ENCODE peak calls at places on chromosomes 13 and 19, in five cellular contexts. One of them, this sample, is unnamed.

GRCh38 chr19:56946164-56946563 is 105.6 kb upstream of the PEG3 start:
- DNase-seq in ovary: no peak
- DNase-seq in AG04450: no peak
- DNase-seq in left lung: no peak
- DNase-seq in upper lobe of right lung: no peak
- DNase-seq in this sample: no peak

GRCh38 chr19:19274716-19275115 is 1.6 kb upstream of the TM6SF2 start:
- DNase-seq in ovary: no peak
- DNase-seq in AG04450: no peak
- DNase-seq in left lung: no peak
- DNase-seq in upper lobe of right lung: no peak
- DNase-seq in this sample: no peak

GRCh38 chr19:33377586-33378475 is 4.3 kb downstream of the CEBPG start:
- DNase-seq in ovary: no peak
- DNase-seq in AG04450: no peak
- DNase-seq in left lung: no peak
- DNase-seq in upper lobe of right lung: no peak
- DNase-seq in this sample: no peak

GRCh38 chr13:72652681-72653080 is 74.7 kb downstream of the MZT1 start:
- DNase-seq in ovary: no peak
- DNase-seq in AG04450: no peak
- DNase-seq in left lung: no peak
- DNase-seq in upper lobe of right lung: no peak
- DNase-seq in this sample: no peak

GRCh38 chr19:1855828-1856255 is 7.5 kb downstream of the KLF16 start:
- DNase-seq in ovary: no peak
- DNase-seq in AG04450: no peak
- DNase-seq in left lung: peak
- DNase-seq in upper lobe of right lung: no peak
- DNase-seq in this sample: peak

GRCh38 chr19:48332351-48332661 is 7.0 kb downstream of the EMP3 start:
- DNase-seq in ovary: no peak
- DNase-seq in AG04450: no peak
- DNase-seq in left lung: no peak
- DNase-seq in upper lobe of right lung: no peak
- DNase-seq in this sample: no peak

GRCh38 chr19:55418185-55418584 is 10.6 kb upstream of the UBE2S start:
- DNase-seq in ovary: no peak
- DNase-seq in AG04450: peak
- DNase-seq in left lung: peak
- DNase-seq in upper lobe of right lung: no peak
- DNase-seq in this sample: peak

GRCh38 chr13:112072531-112073244 is 5.7 kb downstream of the SOX1 start:
- DNase-seq in ovary: no peak
- DNase-seq in AG04450: no peak
- DNase-seq in left lung: no peak
- DNase-seq in upper lobe of right lung: no peak
- DNase-seq in this sample: no peak

GRCh38 chr13:25859528-25859927 is 192.3 kb downstream of the SHISA2 start:
- DNase-seq in ovary: no peak
- DNase-seq in AG04450: no peak
- DNase-seq in left lung: no peak
- DNase-seq in upper lobe of right lung: no peak
- DNase-seq in this sample: no peak

GRCh38 chr13:52406629-52407028 is 657 bp upstream of the THSD1 start:
- DNase-seq in ovary: no peak
- DNase-seq in AG04450: no peak
- DNase-seq in left lung: no peak
- DNase-seq in upper lobe of right lung: no peak
- DNase-seq in this sample: no peak
- H3K4me3 ChIP-seq in ovary: no peak
- H3K4me3 ChIP-seq in AG04450: no peak
- H3K4me3 ChIP-seq in left lung: peak
- H3K4me3 ChIP-seq in upper lobe of right lung: peak
- H3K4me3 ChIP-seq in this sample: peak

GRCh38 chr13:51278426-51279130 is 56.4 kb downstream of the FAM124A start:
- DNase-seq in ovary: no peak
- DNase-seq in AG04450: no peak
- DNase-seq in left lung: no peak
- DNase-seq in upper lobe of right lung: no peak
- DNase-seq in this sample: no peak

GRCh38 chr13:51276684-51277083 is 54.5 kb downstream of the FAM124A start:
- DNase-seq in ovary: no peak
- DNase-seq in AG04450: no peak
- DNase-seq in left lung: no peak
- DNase-seq in upper lobe of right lung: no peak
- DNase-seq in this sample: no peak

GRCh38 chr13:51280379-51280940 is 58.3 kb downstream of the FAM124A start:
- DNase-seq in ovary: no peak
- DNase-seq in AG04450: no peak
- DNase-seq in left lung: no peak
- DNase-seq in upper lobe of right lung: no peak
- DNase-seq in this sample: no peak

GRCh38 chr13:51275101-51275500 is 52.9 kb downstream of the FAM124A start:
- DNase-seq in ovary: no peak
- DNase-seq in AG04450: no peak
- DNase-seq in left lung: no peak
- DNase-seq in upper lobe of right lung: no peak
- DNase-seq in this sample: no peak

DNA sequence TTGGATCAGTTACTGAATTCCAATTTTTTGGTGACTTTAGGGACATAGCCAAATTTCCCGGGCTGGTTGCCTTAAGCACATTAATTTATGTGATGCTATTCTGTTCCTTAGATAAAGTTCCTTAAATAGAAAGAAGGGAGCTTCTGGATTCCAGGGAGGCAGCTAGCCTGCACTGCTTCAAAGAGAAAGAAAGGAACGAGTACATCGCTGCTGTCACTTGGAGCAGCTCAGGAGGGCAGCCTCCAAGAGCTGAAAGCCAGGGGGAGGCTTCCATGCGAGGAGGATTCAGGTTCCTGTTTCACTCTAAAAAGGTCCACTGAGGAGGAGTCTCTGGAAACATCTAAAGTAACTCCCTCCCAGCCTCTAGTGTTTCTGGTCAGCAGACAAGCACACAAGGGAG is 55.7 kb downstream of the FAM124A start:
- DNase-seq in ovary: no peak
- DNase-seq in AG04450: no peak
- DNase-seq in left lung: no peak
- DNase-seq in upper lobe of right lung: no peak
- DNase-seq in this sample: no peak
- H3K4me3 ChIP-seq in ovary: no peak
- H3K4me3 ChIP-seq in AG04450: no peak
- H3K4me3 ChIP-seq in left lung: no peak
- H3K4me3 ChIP-seq in upper lobe of right lung: no peak
- H3K4me3 ChIP-seq in this sample: no peak

GRCh38 chr19:42150353-42150752 is 18.1 kb upstream of the POU2F2 start:
- DNase-seq in ovary: no peak
- DNase-seq in AG04450: no peak
- DNase-seq in left lung: no peak
- DNase-seq in upper lobe of right lung: no peak
- DNase-seq in this sample: no peak
- H3K4me3 ChIP-seq in ovary: no peak
- H3K4me3 ChIP-seq in AG04450: no peak
- H3K4me3 ChIP-seq in left lung: no peak
- H3K4me3 ChIP-seq in upper lobe of right lung: no peak
- H3K4me3 ChIP-seq in this sample: no peak

GRCh38 chr13:109782066-109782822 is 4.1 kb downstream of the IRS2 start:
- DNase-seq in ovary: peak
- DNase-seq in AG04450: no peak
- DNase-seq in left lung: no peak
- DNase-seq in upper lobe of right lung: no peak
- DNase-seq in this sample: no peak

GRCh38 chr13:109779876-109780516 is 6.4 kb downstream of the IRS2 start:
- DNase-seq in ovary: no peak
- DNase-seq in AG04450: no peak
- DNase-seq in left lung: no peak
- DNase-seq in upper lobe of right lung: no peak
- DNase-seq in this sample: no peak

GRCh38 chr13:109780880-109781383 is 5.5 kb downstream of the IRS2 start:
- DNase-seq in ovary: no peak
- DNase-seq in AG04450: no peak
- DNase-seq in left lung: no peak
- DNase-seq in upper lobe of right lung: no peak
- DNase-seq in this sample: peak

GRCh38 chr13:109782823-109783411 is 3.5 kb downstream of the IRS2 start:
- DNase-seq in ovary: no peak
- DNase-seq in AG04450: no peak
- DNase-seq in left lung: no peak
- DNase-seq in upper lobe of right lung: no peak
- DNase-seq in this sample: no peak

DNA sequence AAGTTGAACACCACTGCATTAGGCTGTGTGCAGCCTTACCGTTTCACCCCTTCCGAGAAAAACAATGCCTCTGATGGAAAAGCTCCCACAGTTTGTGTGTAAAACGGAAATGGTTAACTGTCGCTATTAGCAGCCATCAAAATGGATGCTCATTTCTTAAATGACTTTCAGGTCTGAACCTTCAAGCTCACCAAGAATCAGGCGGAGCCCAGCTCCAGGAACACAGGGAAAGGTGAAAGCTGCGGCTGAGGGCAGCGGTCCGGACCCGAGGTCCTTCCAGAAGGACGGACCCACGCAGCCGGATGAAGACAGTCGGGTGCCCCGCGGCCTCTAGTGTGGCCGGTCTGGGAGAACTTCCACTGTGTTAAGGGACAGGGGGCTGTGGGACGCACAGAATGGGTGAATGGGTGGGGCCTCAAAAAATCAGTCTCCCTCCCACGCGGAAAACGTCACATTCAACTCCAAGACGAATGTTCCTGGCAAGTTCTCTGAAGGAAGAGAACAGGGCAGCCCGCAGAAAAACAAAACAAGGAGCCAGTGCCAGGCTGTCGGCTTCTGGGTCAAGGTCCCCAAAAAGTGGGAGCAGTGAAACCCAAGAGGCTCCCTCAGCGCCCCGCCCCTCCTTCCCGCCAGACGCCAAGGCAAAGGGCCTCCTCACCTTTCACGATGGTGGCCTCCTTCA is 4.9 kb downstream of the IRS2 start:
- DNase-seq in ovary: peak
- DNase-seq in AG04450: no peak
- DNase-seq in left lung: no peak
- DNase-seq in upper lobe of right lung: no peak
- DNase-seq in this sample: no peak
- H3K4me3 ChIP-seq in ovary: peak
- H3K4me3 ChIP-seq in AG04450: peak
- H3K4me3 ChIP-seq in left lung: peak
- H3K4me3 ChIP-seq in upper lobe of right lung: peak
- H3K4me3 ChIP-seq in this sample: peak

GRCh38 chr13:43058836-43059235 is 35.5 kb downstream of the DNAJC15 start:
- DNase-seq in ovary: no peak
- DNase-seq in AG04450: no peak
- DNase-seq in left lung: no peak
- DNase-seq in upper lobe of right lung: no peak
- DNase-seq in this sample: no peak

GRCh38 chr13:43058318-43058674 is 34.9 kb downstream of the DNAJC15 start:
- DNase-seq in ovary: no peak
- DNase-seq in AG04450: no peak
- DNase-seq in left lung: no peak
- DNase-seq in upper lobe of right lung: no peak
- DNase-seq in this sample: peak

GRCh38 chr13:43057653-43058317 is 34.4 kb downstream of the DNAJC15 start:
- DNase-seq in ovary: no peak
- DNase-seq in AG04450: no peak
- DNase-seq in left lung: no peak
- DNase-seq in upper lobe of right lung: no peak
- DNase-seq in this sample: peak

DNA sequence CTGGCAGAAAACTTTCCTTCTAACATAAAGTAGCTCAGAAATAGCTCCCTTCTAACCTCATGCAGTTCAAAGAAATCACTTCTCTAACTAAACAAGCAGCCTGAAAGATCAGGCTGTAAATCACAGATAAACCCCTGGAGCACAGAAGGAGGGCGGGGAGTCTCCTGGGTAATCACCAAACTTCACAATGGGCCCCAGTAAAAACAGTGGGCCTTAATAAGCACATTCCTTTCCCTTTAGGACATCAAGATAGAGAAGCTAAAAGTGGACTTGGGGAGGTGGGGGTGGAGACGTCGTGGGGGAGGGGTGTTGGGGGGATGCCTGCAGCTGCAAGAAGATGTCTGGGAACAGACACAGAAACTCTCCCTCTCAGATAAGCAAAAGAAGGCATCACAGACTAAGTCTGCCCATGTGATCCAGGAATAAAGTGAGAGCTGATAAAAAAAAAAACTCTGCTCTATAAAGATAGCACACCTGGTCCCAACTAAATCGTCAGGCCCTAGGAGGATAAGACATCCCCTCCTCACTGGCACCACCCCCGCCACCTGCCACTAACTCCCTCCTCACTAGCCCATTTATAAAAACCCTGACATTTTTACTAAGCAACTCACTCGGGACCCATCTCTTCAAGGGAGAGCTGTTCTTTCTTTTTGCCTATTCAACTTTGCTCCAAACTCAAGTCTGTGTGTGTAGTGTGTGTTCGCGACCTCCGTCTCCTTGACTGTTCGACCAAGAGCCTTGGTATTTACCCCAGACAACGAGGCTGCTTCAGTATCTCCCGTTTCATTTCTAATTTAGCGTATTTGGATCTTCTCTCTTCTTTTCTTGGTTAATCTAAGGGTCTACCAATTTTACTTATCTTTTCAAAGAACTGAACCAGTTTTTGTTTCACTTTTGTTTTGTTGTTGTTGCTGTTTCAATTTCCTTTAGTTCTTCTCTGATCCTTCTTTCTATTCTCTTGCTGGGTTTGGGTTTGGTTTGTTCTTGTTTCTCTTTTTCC is 31.7 kb downstream of the DNAJC15 start:
- DNase-seq in ovary: peak
- DNase-seq in AG04450: peak
- DNase-seq in left lung: no peak
- DNase-seq in upper lobe of right lung: no peak
- DNase-seq in this sample: peak
- H3K4me3 ChIP-seq in ovary: peak
- H3K4me3 ChIP-seq in AG04450: peak
- H3K4me3 ChIP-seq in left lung: peak
- H3K4me3 ChIP-seq in upper lobe of right lung: peak
- H3K4me3 ChIP-seq in this sample: peak

GRCh38 chr19:50419580-50420035 is 870 bp downstream of the SPIB start:
- DNase-seq in ovary: no peak
- DNase-seq in AG04450: no peak
- DNase-seq in left lung: no peak
- DNase-seq in upper lobe of right lung: no peak
- DNase-seq in this sample: no peak
- H3K4me3 ChIP-seq in ovary: no peak
- H3K4me3 ChIP-seq in AG04450: no peak
- H3K4me3 ChIP-seq in left lung: no peak
- H3K4me3 ChIP-seq in upper lobe of right lung: no peak
- H3K4me3 ChIP-seq in this sample: no peak

GRCh38 chr19:40147693-40148347 is 43.4 kb upstream of the MAP3K10 start:
- DNase-seq in ovary: no peak
- DNase-seq in AG04450: peak
- DNase-seq in left lung: no peak
- DNase-seq in upper lobe of right lung: no peak
- DNase-seq in this sample: no peak
- H3K4me3 ChIP-seq in ovary: no peak
- H3K4me3 ChIP-seq in AG04450: no peak
- H3K4me3 ChIP-seq in left lung: no peak
- H3K4me3 ChIP-seq in upper lobe of right lung: no peak
- H3K4me3 ChIP-seq in this sample: peak

GRCh38 chr19:3516675-3517207 is 10.6 kb downstream of the FZR1 start:
- DNase-seq in ovary: no peak
- DNase-seq in AG04450: no peak
- DNase-seq in left lung: no peak
- DNase-seq in upper lobe of right lung: no peak
- DNase-seq in this sample: no peak
- H3K4me3 ChIP-seq in ovary: no peak
- H3K4me3 ChIP-seq in AG04450: no peak
- H3K4me3 ChIP-seq in left lung: no peak
- H3K4me3 ChIP-seq in upper lobe of right lung: no peak
- H3K4me3 ChIP-seq in this sample: no peak